ENCODE peak calls at places on chromosomes 7 and 10, in ten cellular contexts. H is heart right ventricle; K is CD8-positive, alpha-beta T cell; R is lower leg skin; A is H9; Z is AG04449; W is AG10803; J is type B pancreatic cell; B is cardiac fibroblast; O is endothelial cell. S is an unnamed sample.
A peak's percentile ranks its signal among the peaks of the same experiment; 100 is the strongest.

GRCh38 chr10:104032144-104032775 is 53.4 kb downstream of the COL17A1 start:
- DNase-seq in H (no peak), K (no peak), R (no peak), A (peak; percentile 52), Z (no peak), W (no peak), J (no peak), B (no peak), O (no peak), S (no peak)

GRCh38 chr7:80941206-80941758 is 22.4 kb upstream of the SEMA3C start:
- DNase-seq in H (no peak), K (no peak), R (no peak), A (no peak), Z (peak; percentile 40), W (peak; percentile 86), J (no peak), B (peak; percentile 95), O (no peak), S (no peak)

GRCh38 chr10:131856441-131857094 is 44.2 kb upstream of the PPP2R2D start:
- DNase-seq in H (no peak), K (no peak), R (peak; percentile 80), A (peak; percentile 18), Z (no peak), W (no peak), J (peak; percentile 57), B (no peak), O (no peak), S (peak; percentile 75)

GRCh38 chr7:46558482-46559193 is 637.6 kb upstream of the IGFBP3 start:
- DNase-seq in H (no peak), K (no peak), R (peak; percentile 88), A (no peak), Z (no peak), W (peak; percentile 76), J (no peak), B (peak; percentile 53), O (no peak), S (no peak)

GRCh38 chr10:122449153-122449552 is 5.3 kb upstream of the ARMS2 start:
- DNase-seq in H (no peak), K (no peak), R (no peak), A (no peak), Z (no peak), W (no peak), J (no peak), B (no peak), O (no peak), S (no peak)

GRCh38 chr10:73956476-73957338 is 41.2 kb upstream of the VCL start:
- DNase-seq in H (no peak), K (peak; percentile 42), R (no peak), A (no peak), Z (no peak), W (no peak), J (no peak), B (no peak), O (no peak), S (no peak)

GRCh38 chr7:27188666-27189559 is 3.9 kb upstream of the HOXA11 start:
- DNase-seq in H (no peak), K (peak; percentile 47), R (peak; percentile 86), A (peak; percentile 60), Z (no peak), W (no peak), J (no peak), B (peak; percentile 38), O (no peak), S (no peak)

GRCh38 chr10:70940834-70941568 is 52.6 kb upstream of the PCBD1 start:
- DNase-seq in H (peak; percentile 65), K (no peak), R (no peak), A (no peak), Z (no peak), W (no peak), J (no peak), B (no peak), O (no peak), S (no peak)

GRCh38 chr7:26857534-26858228 is 6.7 kb downstream of the SKAP2 start:
- DNase-seq in H (no peak), K (no peak), R (no peak), A (peak; percentile 68), Z (no peak), W (peak; percentile 8), J (peak; percentile 71), B (peak; percentile 8), O (peak; percentile 42), S (no peak)

GRCh38 chr10:123576706-123577105 is 89.4 kb upstream of the GPR26 start:
- DNase-seq in H (no peak), K (no peak), R (peak; percentile 56), A (no peak), Z (no peak), W (no peak), J (no peak), B (no peak), O (no peak), S (no peak)

GRCh38 chr7:749121-749520 is 22.0 kb upstream of the PRKAR1B start:
- DNase-seq in H (no peak), K (no peak), R (no peak), A (no peak), Z (no peak), W (no peak), J (no peak), B (peak; percentile 52), O (no peak), S (no peak)

DNA sequence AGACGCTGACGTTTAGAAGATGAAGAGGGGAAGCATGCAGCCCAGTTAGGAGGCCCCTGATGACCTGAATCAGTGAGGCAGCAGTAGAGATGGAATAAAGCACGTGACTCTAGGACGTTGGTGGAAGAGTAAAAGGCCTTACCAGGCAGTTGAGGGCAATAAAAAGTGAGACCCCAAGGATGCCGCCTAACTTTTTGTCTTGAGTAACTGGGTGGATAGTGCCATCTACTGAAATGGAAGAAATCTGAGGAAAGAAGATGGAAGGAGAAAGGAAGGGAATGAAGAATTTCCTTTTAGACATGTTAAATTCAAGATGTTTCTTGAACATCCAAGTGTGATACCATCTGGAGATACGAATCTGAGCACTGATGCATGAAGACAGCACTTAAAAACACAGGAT is 220.0 kb upstream of the LRRN3 start:
- DNase-seq in H (no peak), K (no peak), R (no peak), A (no peak), Z (no peak), W (no peak), J (no peak), B (no peak), O (no peak), S (no peak)
- TF ChIP-seq CTCF in H (no peak), K (no peak), R (no peak), A (peak; percentile 51), Z (no peak), W (no peak), J (no peak), B (no peak), O (no peak), S (no peak)

GRCh38 chr7:43085992-43086391 is 26.5 kb upstream of the HECW1 start:
- DNase-seq in H (no peak), K (no peak), R (no peak), A (no peak), Z (no peak), W (no peak), J (no peak), B (no peak), O (no peak), S (no peak)
- TF ChIP-seq CTCF in H (no peak), K (no peak), R (no peak), A (no peak), Z (no peak), W (no peak), J (no peak), B (no peak), O (no peak), S (no peak)

DNA sequence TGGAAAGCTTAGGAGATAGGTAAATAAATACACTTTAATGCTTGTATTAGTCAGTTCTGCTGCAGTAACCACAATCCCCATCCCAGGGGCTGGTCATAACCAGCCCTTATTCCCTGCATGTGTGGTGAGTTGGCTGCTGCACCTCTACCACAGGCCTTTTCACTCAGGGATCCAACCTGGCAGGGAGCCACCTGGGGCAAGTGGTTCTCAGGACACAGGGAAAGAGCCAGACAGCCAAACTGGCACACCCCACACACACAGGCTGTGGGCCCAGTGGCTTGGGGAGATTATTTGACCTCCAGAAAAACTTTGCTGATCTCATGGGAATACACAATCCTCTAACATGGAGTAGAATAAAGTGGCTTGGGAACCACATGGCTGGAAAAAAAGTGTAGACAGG is 400.0 kb upstream of the RNF32 start:
- DNase-seq in H (peak; percentile 29), K (no peak), R (no peak), A (no peak), Z (no peak), W (no peak), J (no peak), B (no peak), O (no peak), S (peak; percentile 78)
- TF ChIP-seq CTCF in H (no peak), K (no peak), R (no peak), A (no peak), Z (no peak), W (no peak), J (no peak), B (no peak), O (no peak), S (no peak)

GRCh38 chr7:43037531-43037930 is 74.9 kb upstream of the HECW1 start:
- DNase-seq in H (no peak), K (no peak), R (no peak), A (no peak), Z (no peak), W (peak; percentile 44), J (no peak), B (no peak), O (no peak), S (no peak)

GRCh38 chr7:43039346-43039745 is 73.1 kb upstream of the HECW1 start:
- DNase-seq in H (no peak), K (no peak), R (no peak), A (peak; percentile 69), Z (no peak), W (peak; percentile 82), J (no peak), B (no peak), O (no peak), S (no peak)

GRCh38 chr7:43038229-43038628 is 74.2 kb upstream of the HECW1 start:
- DNase-seq in H (no peak), K (no peak), R (no peak), A (no peak), Z (peak; percentile 63), W (peak; percentile 93), J (no peak), B (peak; percentile 67), O (no peak), S (no peak)

GRCh38 chr7:43033369-43033768 is 79.1 kb upstream of the HECW1 start:
- DNase-seq in H (no peak), K (no peak), R (no peak), A (no peak), Z (no peak), W (no peak), J (no peak), B (no peak), O (no peak), S (no peak)

DNA sequence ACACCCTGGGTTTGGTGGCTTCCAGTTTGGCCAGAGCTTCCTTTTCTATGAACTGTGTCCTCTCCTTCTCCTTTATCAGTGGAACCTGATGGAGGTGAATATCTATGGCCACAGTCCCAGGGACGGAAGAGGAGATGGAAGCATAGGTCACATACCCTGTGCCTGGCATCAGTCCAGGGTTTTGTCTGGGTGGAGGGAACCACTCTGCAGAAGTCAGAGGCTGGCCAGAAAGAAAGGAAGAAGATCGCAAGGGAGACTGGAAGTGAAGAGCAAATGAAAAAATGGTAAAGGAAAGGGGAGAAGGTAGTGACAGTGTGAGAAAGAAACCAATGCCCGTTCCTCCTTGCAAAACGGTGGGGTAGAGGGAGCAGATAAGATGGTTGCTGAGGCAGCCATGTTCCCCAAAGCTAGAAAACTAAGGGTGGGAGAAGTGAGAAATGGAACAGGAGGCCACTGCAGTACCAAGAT is 77.9 kb upstream of the HECW1 start:
- DNase-seq in H (no peak), K (no peak), R (no peak), A (no peak), Z (no peak), W (no peak), J (no peak), B (no peak), O (no peak), S (no peak)
- TF ChIP-seq CTCF in H (no peak), K (no peak), R (no peak), A (no peak), Z (no peak), W (no peak), J (no peak), B (no peak), O (no peak), S (no peak)

S was measured in osteocyte.